ENCODE peak calls at places on chromosome 19, in nine cellular contexts. L is NCI-H1436, U is hepatic stellate cell, M is nephron progenitor cell, F is D341Med, I is tibial nerve, P is neural crest cell, G is GM03348, W is coronary artery. E is an unnamed sample.

GRCh38 chr19:1130801-1131717 is 27.3 kb downstream of the GPX4 start:
- DNase-seq in U (no peak), G (peak), F (no peak), M (no peak), L (no peak), W (no peak), P (no peak), I (no peak), E (peak)

GRCh38 chr19:30676990-30677679 is 305.0 kb downstream of the ZNF536 start:
- DNase-seq in W (no peak), I (no peak), P (no peak), L (no peak), F (no peak), G (no peak), M (no peak), U (no peak), E (no peak)

GRCh38 chr19:28519950-28520861 is 692.7 kb downstream of the UQCRFS1 start:
- DNase-seq in P (no peak), G (peak), W (no peak), I (no peak), F (no peak), U (no peak), M (peak), L (peak), E (no peak)

GRCh38 chr19:43820098-43820860 is 6.8 kb upstream of the ZNF283 start:
- DNase-seq in L (no peak), P (no peak), U (peak), M (no peak), F (no peak), I (no peak), W (no peak), G (peak), E (no peak)

GRCh38 chr19:35643255-35644205 is 2.0 kb downstream of the ETV2 start:
- DNase-seq in I (peak), P (peak), G (peak), M (peak), L (peak), W (peak), U (peak), F (peak), E (peak)

GRCh38 chr19:38989066-38989605 is 13.6 kb upstream of the FBXO17 start:
- DNase-seq in F (peak), U (no peak), M (peak), I (no peak), P (no peak), W (no peak), G (peak), L (peak), E (no peak)

GRCh38 chr19:16588089-16588823 is 16.0 kb upstream of the SLC35E1 start:
- DNase-seq in L (peak), W (no peak), M (no peak), U (peak), F (no peak), P (no peak), I (no peak), G (no peak), E (no peak)

GRCh38 chr19:32404213-32404938 is 1.2 kb upstream of the DPY19L3 start:
- DNase-seq in W (no peak), G (no peak), F (no peak), P (no peak), I (no peak), M (no peak), L (no peak), U (no peak), E (no peak)

GRCh38 chr19:7450243-7451223 is 38.3 kb downstream of the PEX11G start:
- DNase-seq in U (no peak), M (no peak), I (no peak), L (no peak), F (no peak), P (no peak), W (peak), G (no peak), E (no peak)

GRCh38 chr19:23482829-23483228 is 87.6 kb upstream of the ZNF91 start:
- DNase-seq in U (no peak), M (no peak), P (no peak), I (no peak), L (no peak), G (no peak), W (no peak), F (no peak), E (no peak)

GRCh38 chr19:40466219-40467006 is at the start of gene SPTBN4:
- DNase-seq in F (peak), M (peak), W (no peak), L (no peak), P (no peak), U (no peak), G (no peak), I (peak), E (no peak)

GRCh38 chr19:14114854-14115253 is 2.7 kb downstream of the PRKACA start:
- DNase-seq in U (peak), F (peak), I (no peak), L (no peak), G (peak), W (no peak), P (peak), M (peak), E (peak)

GRCh38 chr19:19865750-19866598 is at the start of gene ZNF253:
- DNase-seq in I (peak), W (peak), F (peak), U (peak), L (peak), M (peak), G (peak), P (peak), E (peak)

GRCh38 chr19:35031072-35031881 is 1.0 kb downstream of the SCN1B start:
- DNase-seq in L (no peak), I (no peak), U (peak), M (peak), F (no peak), P (no peak), G (peak), W (no peak), E (no peak)

GRCh38 chr19:6292006-6292405 is 12.2 kb upstream of the MLLT1 start:
- DNase-seq in L (no peak), F (no peak), M (no peak), I (no peak), G (no peak), U (no peak), P (no peak), W (no peak), E (no peak)